ENCODE peak calls at places on chromosomes 12 and 14, in seven cellular contexts. I is CD8-positive, alpha-beta T cell; P is right cardiac atrium; Q is upper lobe of right lung; H is HCT116; V is naive thymus-derived CD4-positive, alpha-beta T cell; L is pancreas. B is an unnamed sample.

GRCh38 chr14:68898248-68899032 is 80.7 kb downstream of the ACTN1 start:
- ATAC-seq in V (peak), H (no peak), P (peak), I (peak), L (no peak), Q (no peak), B (peak)

GRCh38 chr12:43964966-43965365 is 129.1 kb downstream of the TMEM117 start:
- ATAC-seq in Q (no peak), H (no peak), V (no peak), I (no peak), P (no peak), L (peak), B (no peak)

GRCh38 chr12:109863961-109864712 is 16.2 kb downstream of the GLTP start:
- ATAC-seq in V (peak), I (peak), H (no peak), Q (peak), P (peak), L (peak), B (peak)

GRCh38 chr14:71165121-71165574 is 257.9 kb downstream of the PCNX1 start:
- ATAC-seq in Q (no peak), I (no peak), H (no peak), L (peak), V (no peak), P (peak), B (no peak)

GRCh38 chr14:66916421-66916820 is 272.8 kb upstream of the GARIN2 start:
- ATAC-seq in Q (no peak), L (no peak), V (no peak), H (no peak), P (no peak), I (no peak), B (no peak)

GRCh38 chr14:89374908-89375307 is 42.1 kb downstream of the FOXN3 start:
- ATAC-seq in P (no peak), I (no peak), H (no peak), L (no peak), Q (no peak), V (no peak), B (no peak)

GRCh38 chr14:105075364-105076295 is 10.4 kb upstream of the GPR132 start:
- ATAC-seq in P (peak), H (no peak), V (peak), I (peak), L (peak), Q (peak), B (peak)

GRCh38 chr12:26091837-26092236 is 33.0 kb downstream of the BHLHE41 start:
- ATAC-seq in I (no peak), P (peak), H (peak), Q (no peak), L (no peak), V (no peak), B (no peak)

GRCh38 chr14:70339970-70340369 is 19.5 kb downstream of the COX16 start:
- ATAC-seq in P (no peak), V (no peak), H (no peak), L (no peak), Q (no peak), I (no peak), B (no peak)

GRCh38 chr12:80272516-80272915 is 171.5 kb upstream of the PTPRQ start:
- ATAC-seq in H (no peak), I (no peak), P (no peak), V (no peak), Q (no peak), L (no peak), B (no peak)

GRCh38 chr12:112833272-112833671 is 41.7 kb downstream of the RPH3A start:
- ATAC-seq in L (no peak), I (no peak), P (no peak), V (no peak), H (no peak), Q (no peak), B (no peak)

GRCh38 chr14:66601932-66602578 is 94.1 kb downstream of the GPHN start:
- ATAC-seq in I (no peak), L (peak), V (no peak), Q (no peak), H (no peak), P (no peak), B (no peak)

GRCh38 chr14:102878970-102879460 is 43.4 kb upstream of the AMN start:
- ATAC-seq in I (no peak), Q (peak), V (no peak), H (peak), L (no peak), P (peak), B (no peak)

GRCh38 chr12:105960319-105961076 is 178.3 kb downstream of the NUAK1 start:
- ATAC-seq in P (no peak), Q (peak), L (peak), H (no peak), V (no peak), I (no peak), B (peak)

GRCh38 chr14:58427289-58428010 is at the start of the genes KIAA0586 and TIMM9:
- ATAC-seq in H (peak), I (peak), L (peak), P (peak), Q (peak), V (peak), B (peak)

GRCh38 chr14:70716958-70717357 is 75.2 kb downstream of the TTC9 start:
- ATAC-seq in Q (no peak), H (no peak), P (no peak), I (no peak), L (peak), V (no peak), B (no peak)

GRCh38 chr12:120879102-120879501 is 25.1 kb downstream of the SPPL3 start:
- ATAC-seq in V (no peak), I (no peak), H (no peak), Q (peak), P (no peak), L (peak), B (no peak)

GRCh38 chr14:71487449-71487848 is 444.8 kb upstream of the RGS6 start:
- ATAC-seq in P (no peak), V (no peak), Q (peak), I (no peak), H (no peak), L (peak), B (no peak)

GRCh38 chr12:130589391-130590317 is 126.4 kb downstream of the RIMBP2 start:
- ATAC-seq in Q (no peak), L (no peak), V (no peak), H (no peak), I (no peak), P (no peak), B (no peak)

GRCh38 chr14:99181246-99181645 is 90.8 kb downstream of the BCL11B start:
- ATAC-seq in L (no peak), V (peak), H (no peak), P (no peak), Q (no peak), I (peak), B (no peak)

GRCh38 chr14:59161571-59162175 is 26.8 kb upstream of the DAAM1 start:
- ATAC-seq in L (peak), P (peak), Q (peak), H (no peak), V (peak), I (peak), B (peak)

GRCh38 chr12:18849080-18849479 is 111.2 kb downstream of the CAPZA3 start:
- ATAC-seq in V (no peak), Q (peak), L (no peak), I (no peak), H (peak), P (no peak), B (no peak)

GRCh38 chr12:43306066-43306465 is 245.9 kb downstream of the ADAMTS20 start:
- ATAC-seq in P (no peak), I (no peak), H (no peak), V (no peak), Q (no peak), L (peak), B (peak)

GRCh38 chr14:59349154-59349772 is 115.9 kb downstream of the GPR135 start:
- ATAC-seq in L (no peak), V (no peak), H (no peak), Q (peak), P (peak), I (no peak), B (peak)

GRCh38 chr12:71552728-71553501 is 110.7 kb downstream of the ZFC3H1 start:
- ATAC-seq in V (no peak), I (no peak), L (no peak), Q (no peak), P (no peak), H (no peak), B (no peak)

GRCh38 chr12:110937104-110937641 is 16.8 kb upstream of the MYL2 start:
- ATAC-seq in L (peak), Q (peak), V (peak), H (peak), P (peak), I (peak), B (peak)

GRCh38 chr12:84920331-84920730 is 7.7 kb upstream of the SLC6A15 start:
- ATAC-seq in I (no peak), V (no peak), P (no peak), L (no peak), Q (no peak), H (no peak), B (no peak)

GRCh38 chr12:26197832-26198231 is 2.5 kb downstream of the SSPN start:
- ATAC-seq in P (peak), H (no peak), Q (no peak), L (no peak), V (no peak), I (no peak), B (no peak)

GRCh38 chr14:98099527-98099926 is 1172.5 kb downstream of the BCL11B start:
- ATAC-seq in L (no peak), Q (no peak), H (no peak), V (no peak), I (no peak), P (no peak), B (no peak)

GRCh38 chr14:103393687-103394626 is 8.7 kb downstream of the MARK3 start:
- ATAC-seq in V (peak), L (peak), I (peak), H (peak), P (peak), Q (peak), B (no peak)

DNA sequence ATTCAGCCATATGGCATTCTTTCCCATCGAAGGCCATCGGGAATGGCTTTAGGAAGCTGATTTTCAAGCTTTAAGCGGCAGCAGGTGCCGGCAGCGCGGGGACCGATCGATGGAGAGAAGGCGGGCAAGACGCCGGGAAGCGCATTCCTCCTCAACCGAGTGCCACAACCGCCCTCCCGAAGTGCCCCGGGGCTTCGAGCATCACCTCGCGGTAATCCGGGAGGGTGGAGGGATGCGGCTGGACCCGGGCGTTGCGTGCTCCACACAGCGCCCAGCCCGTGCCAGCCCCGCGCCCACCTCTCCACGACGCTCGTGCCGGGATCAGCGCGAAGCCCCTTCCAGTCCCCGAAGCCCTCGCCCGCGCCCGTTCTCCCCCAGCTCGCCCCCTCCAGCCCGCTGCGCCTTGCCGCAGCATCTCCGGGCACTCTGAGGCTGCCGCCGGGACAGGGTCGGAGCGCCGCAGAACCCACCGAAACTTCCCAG is 3.2 kb downstream of the USP44 start:
- ATAC-seq in P (peak), V (peak), Q (peak), L (peak), I (peak), H (no peak), B (peak)
- H3K4me3 ChIP-seq in P (peak), V (peak), Q (peak), L (peak), I (peak), H (no peak), B (peak)

GRCh38 chr12:53051058-53051880 is 1.4 kb downstream of the TNS2 start:
- ATAC-seq in L (no peak), I (no peak), Q (no peak), P (no peak), V (no peak), H (no peak), B (peak)
- H3K4me3 ChIP-seq in L (peak), I (no peak), Q (peak), P (peak), V (no peak), H (peak), B (peak)

GRCh38 chr14:62736004-62736403 is 309.3 kb downstream of the KCNH5 start:
- ATAC-seq in P (no peak), V (no peak), L (no peak), I (no peak), H (no peak), Q (no peak), B (no peak)
- H3K4me3 ChIP-seq in P (no peak), V (no peak), L (no peak), I (no peak), H (no peak), Q (no peak), B (no peak)

DNA sequence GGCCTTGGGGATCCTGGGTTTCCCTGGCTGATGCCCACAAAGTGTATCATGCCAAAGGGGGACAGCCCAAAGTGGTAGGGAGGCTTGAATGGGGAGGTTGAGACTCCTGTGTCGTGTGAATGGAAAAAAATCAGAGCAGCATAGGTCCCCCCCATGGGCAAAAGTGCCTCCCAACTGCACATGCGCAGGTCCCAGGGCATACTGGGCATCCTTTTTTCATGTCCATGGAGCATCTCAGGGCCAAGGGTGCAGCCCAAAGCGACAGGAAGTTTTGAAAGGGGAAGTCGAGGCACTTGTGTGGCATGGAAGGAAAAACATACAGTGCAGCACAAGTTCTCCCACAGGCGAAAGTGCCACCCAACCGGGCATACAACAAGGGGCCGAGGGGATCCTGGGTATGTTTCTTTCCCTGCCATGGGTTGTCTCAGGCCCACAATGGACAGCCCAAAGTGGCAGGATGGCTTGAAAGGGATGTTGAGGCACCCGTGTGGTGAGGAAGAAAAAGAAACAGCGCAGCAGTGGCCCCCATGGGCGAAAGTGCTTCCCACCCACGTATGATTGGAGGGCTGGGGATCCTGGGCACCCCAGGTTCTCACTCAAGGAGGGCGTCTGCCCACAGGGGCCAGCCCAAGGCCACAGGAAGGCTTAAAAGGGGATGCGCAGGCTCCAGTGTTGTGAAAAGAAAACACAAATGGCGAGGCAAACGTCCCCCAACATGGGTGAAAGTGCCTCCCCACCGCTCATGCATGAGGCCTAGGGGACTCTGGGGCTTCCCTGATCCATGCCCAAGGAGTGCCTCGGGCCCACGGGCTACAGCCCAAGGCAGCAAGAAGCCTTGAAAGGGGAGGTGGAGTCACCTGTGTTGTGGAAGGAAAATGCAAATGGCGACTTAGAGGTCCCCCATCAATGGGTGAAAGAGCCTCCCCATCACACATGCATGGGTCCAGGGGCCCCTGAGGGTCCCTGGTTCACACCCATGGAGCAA is 573.7 kb downstream of the ALG10 start:
- ATAC-seq in Q (no peak), I (no peak), L (no peak), P (no peak), H (no peak), V (no peak), B (no peak)
- H3K4me3 ChIP-seq in Q (no peak), I (no peak), L (no peak), P (no peak), H (no peak), V (no peak), B (no peak)

B was measured in gastroesophageal sphincter.